ENCODE peak calls at places on chromosomes 4 and X, in eight cellular contexts. P, Z, V, M, D, L, J and F are unnamed samples.

GRCh38 chrX:44344194-44344593 is 722 bp upstream of the EFHC2 start:
- DNase-seq in D (no peak), P (no peak), V (peak), M (no peak), L (peak), Z (no peak), J (peak), F (no peak)

GRCh38 chr4:53592128-53592527 is 842 bp upstream of the LNX1 start:
- DNase-seq in J (peak), Z (peak), D (no peak), V (no peak), P (peak), L (no peak), M (no peak), F (no peak)

GRCh38 chr4:150149381-150149780 is 71.1 kb downstream of the DCLK2 start:
- DNase-seq in J (no peak), L (no peak), V (no peak), D (no peak), P (no peak), Z (no peak), M (no peak), F (no peak)

GRCh38 chrX:106901781-106902219 is 1.3 kb downstream of the RIPPLY1 start:
- DNase-seq in L (no peak), Z (no peak), D (no peak), P (no peak), V (no peak), J (no peak), M (no peak), F (no peak)

GRCh38 chr4:16669036-16669435 is 229.4 kb downstream of the LDB2 start:
- DNase-seq in D (no peak), Z (peak), L (no peak), V (no peak), P (no peak), M (peak), J (no peak), F (no peak)

GRCh38 chrX:105564536-105564935 is 257.8 kb upstream of the NRK start:
- DNase-seq in D (no peak), L (no peak), J (no peak), M (no peak), P (no peak), Z (peak), V (peak), F (no peak)

GRCh38 chr4:4541040-4541631 is 712 bp downstream of the STX18 start:
- DNase-seq in J (no peak), M (no peak), D (no peak), Z (peak), P (peak), L (peak), V (peak), F (no peak)

GRCh38 chrX:108225456-108225730 is 133.8 kb downstream of the ATG4A start:
- DNase-seq in L (no peak), J (no peak), D (no peak), V (no peak), Z (no peak), P (no peak), M (no peak), F (no peak)

GRCh38 chrX:4484266-4484665 is 770.8 kb upstream of the PRKX start:
- DNase-seq in V (no peak), L (no peak), J (peak), Z (no peak), D (no peak), P (no peak), M (no peak), F (no peak)

GRCh38 chr4:22202351-22203343 is 254.1 kb upstream of the KCNIP4 start:
- DNase-seq in V (no peak), D (no peak), P (peak), Z (no peak), L (no peak), M (no peak), J (no peak), F (no peak)

GRCh38 chrX:8657883-8658282 is 74.1 kb downstream of the ANOS1 start:
- DNase-seq in L (no peak), P (no peak), V (no peak), M (no peak), J (no peak), D (no peak), Z (no peak), F (no peak)

GRCh38 chrX:103197721-103198306 is 17.1 kb upstream of the BEX4 start:
- DNase-seq in J (no peak), M (no peak), L (no peak), D (no peak), P (no peak), V (no peak), Z (peak), F (no peak)

GRCh38 chrX:139692908-139693307 is 15.1 kb downstream of the MCF2 start:
- DNase-seq in M (no peak), L (no peak), V (no peak), P (no peak), D (no peak), Z (no peak), J (peak), F (no peak)

GRCh38 chr4:76947369-76947768 is 2.2 kb upstream of the SEPTIN11 start:
- DNase-seq in V (no peak), L (no peak), Z (no peak), P (no peak), J (no peak), M (no peak), D (no peak), F (no peak)

GRCh38 chr4:10737335-10737734 is 52.8 kb upstream of the CLNK start:
- DNase-seq in V (no peak), M (no peak), D (no peak), Z (peak), J (no peak), L (no peak), P (no peak), F (no peak)

GRCh38 chrX:768596-768995 is 138.0 kb downstream of the SHOX start:
- DNase-seq in V (no peak), L (no peak), M (no peak), J (no peak), P (no peak), Z (no peak), D (no peak), F (no peak)

GRCh38 chrX:137565921-137566745 is at the start of gene ZIC3:
- DNase-seq in J (peak), D (no peak), V (no peak), M (no peak), L (peak), P (peak), Z (no peak), F (no peak)

GRCh38 chrX:12979630-12980015 is 4.7 kb downstream of the TMSB4X start:
- DNase-seq in D (no peak), L (no peak), Z (no peak), J (no peak), P (no peak), M (no peak), V (no peak), F (no peak)

GRCh38 chrX:134338527-134338926 is 101.5 kb downstream of the CCDC160 start:
- DNase-seq in D (no peak), V (peak), M (no peak), P (no peak), Z (no peak), L (no peak), J (no peak), F (no peak)

GRCh38 chrX:48761674-48762471 is at the start of gene GLOD5:
- DNase-seq in J (peak), Z (peak), L (peak), P (peak), D (no peak), M (peak), V (peak), F (no peak)

GRCh38 chrX:48498374-48498809 is 10.4 kb upstream of the PORCN start:
- DNase-seq in M (no peak), D (no peak), J (no peak), P (no peak), V (no peak), L (no peak), Z (peak), F (no peak)

GRCh38 chrX:29992083-29992482 is 223.3 kb upstream of the MAGEB2 start:
- DNase-seq in P (no peak), Z (no peak), D (no peak), M (no peak), L (no peak), J (no peak), V (no peak), F (no peak)

GRCh38 chr4:147101678-147102077 is 156.0 kb upstream of the TTC29 start:
- DNase-seq in P (no peak), L (no peak), M (no peak), Z (no peak), V (no peak), J (no peak), D (no peak), F (no peak)

GRCh38 chr4:54998991-54999390 is 126.4 kb downstream of the KDR start:
- DNase-seq in P (peak), L (no peak), V (no peak), D (no peak), J (no peak), Z (peak), M (no peak), F (no peak)

GRCh38 chr4:94909645-94910044 is 151.9 kb downstream of the BMPR1B start:
- DNase-seq in Z (no peak), V (no peak), D (no peak), J (no peak), L (no peak), M (no peak), P (no peak), F (no peak)

GRCh38 chr4:87839309-87839946 is 6.7 kb downstream of the MEPE start:
- DNase-seq in D (no peak), Z (peak), V (peak), P (peak), M (no peak), L (no peak), J (no peak), F (no peak)

GRCh38 chrX:134484039-134484438 is 24.1 kb downstream of the HPRT1 start:
- DNase-seq in V (no peak), M (no peak), J (no peak), Z (peak), D (no peak), L (no peak), P (peak), F (no peak)

GRCh38 chr4:26238782-26239647 is 81.8 kb upstream of the RBPJ start:
- DNase-seq in J (no peak), D (no peak), V (no peak), M (no peak), P (peak), Z (no peak), L (no peak), F (no peak)

GRCh38 chr4:90293320-90293719 is 166.1 kb downstream of the CCSER1 start:
- DNase-seq in V (no peak), D (no peak), M (no peak), L (no peak), J (no peak), Z (no peak), P (no peak), F (no peak)
- TF ChIP-seq CTCF in V (peak), D (peak), M (peak), L (no peak), J (peak), Z (peak), P (peak), F (peak)

DNA sequence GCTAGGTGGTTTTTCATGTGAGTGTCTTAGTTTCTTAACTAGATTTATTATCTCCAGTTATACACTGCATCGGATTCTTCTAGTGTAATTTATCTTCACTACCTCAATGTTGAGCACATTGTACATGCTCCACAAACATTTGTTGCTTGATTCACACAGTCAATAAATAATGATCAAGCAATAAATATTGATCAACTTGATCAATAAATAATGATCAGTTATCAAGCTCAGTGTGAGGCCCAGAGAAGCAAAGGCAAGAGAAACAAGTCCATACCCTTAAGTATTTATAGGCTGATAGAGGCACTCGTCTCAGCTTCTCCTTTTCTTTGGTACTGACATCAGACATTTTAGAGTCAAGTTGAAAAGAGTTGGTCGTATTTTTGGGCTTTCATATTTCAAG is 5.1 kb upstream of the VBP1 start:
- DNase-seq in D (no peak), V (no peak), M (no peak), L (no peak), P (no peak), Z (no peak), J (no peak), F (no peak)
- TF ChIP-seq CTCF in D (no peak), V (no peak), M (no peak), L (no peak), P (no peak), Z (no peak), J (no peak), F (no peak)

GRCh38 chr4:1578968-1579833 is 104.9 kb downstream of the FAM53A start:
- DNase-seq in M (no peak), J (peak), P (peak), D (peak), Z (peak), V (peak), L (peak), F (peak)
- TF ChIP-seq CTCF in M (no peak), J (peak), P (peak), D (peak), Z (peak), V (peak), L (no peak), F (peak)

GRCh38 chr4:139401368-139401767 is 52.6 kb upstream of the RAB33B start:
- DNase-seq in V (no peak), L (no peak), P (no peak), D (no peak), Z (no peak), J (no peak), M (no peak), F (no peak)

GRCh38 chr4:139403457-139403856 is 50.5 kb upstream of the RAB33B start:
- DNase-seq in L (no peak), D (no peak), M (no peak), P (no peak), J (no peak), V (no peak), Z (peak), F (no peak)
- TF ChIP-seq CTCF in L (no peak), D (no peak), M (peak), P (peak), J (peak), V (no peak), Z (no peak), F (peak)

GRCh38 chr4:24589448-24589847 is 5.1 kb upstream of the DHX15 start:
- DNase-seq in D (no peak), L (no peak), P (no peak), M (no peak), Z (no peak), J (no peak), V (no peak), F (no peak)

GRCh38 chr4:24583451-24584174 is 741 bp downstream of the DHX15 start:
- DNase-seq in M (peak), L (peak), D (peak), Z (peak), P (peak), J (peak), V (peak), F (no peak)

GRCh38 chr4:24582235-24582863 is 2.0 kb downstream of the DHX15 start:
- DNase-seq in M (no peak), L (no peak), D (no peak), V (no peak), P (peak), Z (no peak), J (no peak), F (no peak)

GRCh38 chr4:24588216-24588954 is 4.0 kb upstream of the DHX15 start:
- DNase-seq in L (no peak), P (no peak), J (no peak), D (no peak), Z (no peak), V (no peak), M (no peak), F (no peak)

GRCh38 chr4:24584175-24584850 is at the start of gene DHX15:
- DNase-seq in D (peak), J (peak), P (peak), L (peak), M (peak), V (peak), Z (peak), F (peak)
- TF ChIP-seq CTCF in D (no peak), J (no peak), P (no peak), L (no peak), M (no peak), V (no peak), Z (no peak), F (no peak)

DNA sequence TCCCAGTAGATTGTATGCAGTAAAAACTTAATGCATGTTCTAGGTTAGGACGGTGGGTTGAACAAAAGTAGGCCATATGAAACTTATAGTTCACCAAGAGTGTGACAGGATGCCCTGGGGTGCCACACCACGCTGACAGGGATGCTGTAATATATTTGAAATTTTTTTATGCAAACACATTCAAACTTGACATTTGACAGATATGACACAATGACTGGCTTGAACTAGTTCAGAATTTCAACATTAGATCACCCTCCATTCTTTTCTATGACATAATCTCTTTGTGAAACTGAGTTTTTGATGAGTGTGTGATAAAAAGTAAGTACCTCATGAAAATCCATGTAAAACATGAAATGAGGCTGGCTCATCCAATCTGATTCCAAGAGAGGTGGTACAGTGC is 198.4 kb downstream of the PALLD start:
- DNase-seq in L (no peak), D (no peak), Z (no peak), J (no peak), P (no peak), V (no peak), M (no peak), F (no peak)
- TF ChIP-seq CTCF in L (no peak), D (no peak), Z (no peak), J (no peak), P (no peak), V (no peak), M (no peak), F (no peak)

DNA sequence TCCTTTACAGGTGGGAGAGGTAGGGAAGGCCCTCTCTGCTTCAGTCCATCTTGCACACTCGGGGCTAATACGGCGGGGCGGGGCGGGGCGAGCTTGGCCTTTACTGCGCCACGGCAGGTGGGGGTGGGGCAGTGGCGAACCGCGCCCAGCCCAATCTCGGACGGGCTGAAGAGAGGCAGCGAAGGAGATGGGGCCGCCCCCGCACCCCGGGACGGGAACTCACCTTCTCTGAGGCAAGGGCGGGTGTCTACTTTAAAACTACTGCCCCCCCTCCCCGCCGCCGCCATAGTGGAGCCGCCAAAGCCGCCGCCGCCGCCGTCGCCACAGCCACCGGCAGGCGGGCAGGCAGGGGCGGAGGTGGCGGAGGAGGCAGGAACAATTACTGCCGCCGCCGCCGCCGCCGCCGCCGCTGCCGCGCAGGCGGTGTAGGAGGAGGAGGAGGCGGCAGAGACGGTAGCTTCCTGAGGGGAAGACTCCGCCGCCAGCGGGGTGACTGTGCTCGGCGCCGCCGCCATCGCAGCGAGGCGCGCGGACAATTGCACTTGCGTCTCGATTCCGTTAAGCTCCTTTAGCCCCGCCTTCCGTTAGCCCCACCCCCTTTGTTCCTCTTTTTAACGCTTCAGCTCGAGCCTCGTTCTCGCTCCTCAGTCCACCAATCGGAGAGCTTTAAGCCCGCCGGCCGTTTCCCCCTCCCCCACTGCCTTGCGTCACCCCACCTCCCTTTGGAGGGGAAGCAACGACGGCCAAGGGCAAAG is at the start of gene ZMAT1:
- DNase-seq in P (peak), J (peak), M (peak), L (peak), V (peak), Z (no peak), D (peak), F (no peak)
- TF ChIP-seq CTCF in P (no peak), J (no peak), M (no peak), L (no peak), V (no peak), Z (no peak), D (no peak), F (no peak)

GRCh38 chrX:141278306-141278705 is 36.0 kb upstream of the SPANXC start:
- DNase-seq in V (peak), D (no peak), M (peak), P (peak), J (peak), L (no peak), Z (peak), F (no peak)
- TF ChIP-seq CTCF in V (no peak), D (no peak), M (peak), P (peak), J (peak), L (no peak), Z (peak), F (peak)

GRCh38 chr4:98625920-98626319 is 32.5 kb downstream of the TSPAN5 start:
- DNase-seq in Z (peak), D (no peak), P (no peak), J (no peak), V (no peak), M (no peak), L (no peak), F (no peak)

GRCh38 chr4:98627477-98627876 is 30.9 kb downstream of the TSPAN5 start:
- DNase-seq in Z (no peak), D (no peak), J (no peak), M (no peak), L (no peak), P (no peak), V (no peak), F (no peak)

GRCh38 chr4:98625399-98625798 is 33.0 kb downstream of the TSPAN5 start:
- DNase-seq in J (no peak), P (no peak), Z (peak), M (no peak), L (no peak), D (no peak), V (no peak), F (no peak)

GRCh38 chr4:98626350-98626749 is 32.1 kb downstream of the TSPAN5 start:
- DNase-seq in D (no peak), L (no peak), Z (peak), V (peak), M (no peak), J (peak), P (peak), F (no peak)

GRCh38 chr4:98627883-98628282 is 30.5 kb downstream of the TSPAN5 start:
- DNase-seq in J (no peak), D (no peak), P (no peak), M (no peak), Z (peak), V (no peak), L (no peak), F (no peak)
- TF ChIP-seq CTCF in J (no peak), D (no peak), P (no peak), M (no peak), Z (no peak), V (no peak), L (no peak), F (no peak)

GRCh38 chrX:67607436-67607835 is 63.6 kb downstream of the AR start:
- DNase-seq in L (no peak), P (no peak), M (no peak), Z (no peak), V (no peak), J (no peak), D (no peak), F (no peak)

GRCh38 chrX:67599532-67599931 is 55.7 kb downstream of the AR start:
- DNase-seq in M (no peak), Z (no peak), J (no peak), L (no peak), P (no peak), D (no peak), V (no peak), F (no peak)

GRCh38 chrX:67596839-67597790 is 53.3 kb downstream of the AR start:
- DNase-seq in V (no peak), D (no peak), Z (no peak), M (no peak), J (no peak), P (no peak), L (peak), F (no peak)

GRCh38 chrX:67604979-67605703 is 61.3 kb downstream of the AR start:
- DNase-seq in M (no peak), V (no peak), L (no peak), J (no peak), Z (peak), P (peak), D (no peak), F (no peak)

GRCh38 chrX:67601771-67602170 is 58.0 kb downstream of the AR start:
- DNase-seq in Z (no peak), J (no peak), M (no peak), D (no peak), P (no peak), L (no peak), V (no peak), F (no peak)
- TF ChIP-seq CTCF in Z (no peak), J (no peak), M (no peak), D (no peak), P (no peak), L (no peak), V (no peak), F (no peak)